ENCODE peak calls at places on chromosomes 6 and 20, in nine cellular contexts. One of them, this sample, is unnamed.

GRCh38 chr6:132143258-132143657 is 192.1 kb upstream of the CCN2 start:
- DNase-seq in NCI-H82: no peak
- DNase-seq in tibial nerve: no peak
- DNase-seq in fibroblast of the conjunctiva: no peak
- DNase-seq in lower lobe of right lung: no peak
- DNase-seq in HCEC 1CT: no peak
- DNase-seq in caudate nucleus: no peak
- DNase-seq in Right ventricle myocardium inferior: no peak
- DNase-seq in mucosa of gallbladder: no peak
- DNase-seq in this sample: no peak

GRCh38 chr20:39885975-39886649 is 802.9 kb downstream of the MAFB start:
- DNase-seq in Right ventricle myocardium inferior: peak; percentile 81
- DNase-seq in lower lobe of right lung: peak; percentile 55
- DNase-seq in HCEC 1CT: no peak
- DNase-seq in NCI-H82: peak; percentile 87
- DNase-seq in caudate nucleus: no peak
- DNase-seq in tibial nerve: peak; percentile 94
- DNase-seq in mucosa of gallbladder: peak; percentile 68
- DNase-seq in fibroblast of the conjunctiva: peak; percentile 75
- DNase-seq in this sample: peak; percentile 58

GRCh38 chr6:41291717-41292116 is 5.2 kb upstream of the TREM1 start:
- DNase-seq in HCEC 1CT: no peak
- DNase-seq in caudate nucleus: no peak
- DNase-seq in Right ventricle myocardium inferior: no peak
- DNase-seq in fibroblast of the conjunctiva: no peak
- DNase-seq in tibial nerve: no peak
- DNase-seq in lower lobe of right lung: no peak
- DNase-seq in NCI-H82: no peak
- DNase-seq in mucosa of gallbladder: no peak
- DNase-seq in this sample: no peak

GRCh38 chr6:115570326-115570725 is 490.4 kb downstream of the FRK start:
- DNase-seq in HCEC 1CT: peak; percentile 2
- DNase-seq in lower lobe of right lung: no peak
- DNase-seq in tibial nerve: no peak
- DNase-seq in mucosa of gallbladder: no peak
- DNase-seq in fibroblast of the conjunctiva: no peak
- DNase-seq in caudate nucleus: no peak
- DNase-seq in Right ventricle myocardium inferior: no peak
- DNase-seq in NCI-H82: no peak
- DNase-seq in this sample: no peak

GRCh38 chr20:6583134-6583738 is 184.2 kb upstream of the BMP2 start:
- DNase-seq in lower lobe of right lung: peak; percentile 51
- DNase-seq in HCEC 1CT: peak; percentile 64
- DNase-seq in fibroblast of the conjunctiva: peak; percentile 31
- DNase-seq in Right ventricle myocardium inferior: peak; percentile 62
- DNase-seq in mucosa of gallbladder: peak; percentile 32
- DNase-seq in NCI-H82: peak; percentile 73
- DNase-seq in tibial nerve: peak; percentile 56
- DNase-seq in caudate nucleus: no peak
- DNase-seq in this sample: peak; percentile 80

GRCh38 chr20:61696181-61696735 is 369.4 kb downstream of the TAF4 start:
- DNase-seq in tibial nerve: no peak
- DNase-seq in fibroblast of the conjunctiva: no peak
- DNase-seq in mucosa of gallbladder: no peak
- DNase-seq in Right ventricle myocardium inferior: peak; percentile 18
- DNase-seq in HCEC 1CT: no peak
- DNase-seq in NCI-H82: no peak
- DNase-seq in caudate nucleus: no peak
- DNase-seq in lower lobe of right lung: peak; percentile 28
- DNase-seq in this sample: no peak

GRCh38 chr20:37886851-37887297 is 16.1 kb upstream of the VSTM2L start:
- DNase-seq in Right ventricle myocardium inferior: no peak
- DNase-seq in fibroblast of the conjunctiva: no peak
- DNase-seq in lower lobe of right lung: peak; percentile 58
- DNase-seq in tibial nerve: no peak
- DNase-seq in NCI-H82: no peak
- DNase-seq in mucosa of gallbladder: no peak
- DNase-seq in caudate nucleus: no peak
- DNase-seq in HCEC 1CT: peak; percentile 9
- DNase-seq in this sample: no peak

GRCh38 chr6:154683756-154684523 is 49.3 kb upstream of the SCAF8 start:
- DNase-seq in tibial nerve: no peak
- DNase-seq in Right ventricle myocardium inferior: no peak
- DNase-seq in fibroblast of the conjunctiva: no peak
- DNase-seq in caudate nucleus: no peak
- DNase-seq in NCI-H82: no peak
- DNase-seq in mucosa of gallbladder: no peak
- DNase-seq in lower lobe of right lung: no peak
- DNase-seq in HCEC 1CT: peak; percentile 42
- DNase-seq in this sample: peak; percentile 10

GRCh38 chr6:31826793-31827285 is 699 bp upstream of the HSPA1B start:
- DNase-seq in NCI-H82: peak; percentile 83
- DNase-seq in caudate nucleus: no peak
- DNase-seq in fibroblast of the conjunctiva: peak; percentile 92
- DNase-seq in Right ventricle myocardium inferior: peak; percentile 93
- DNase-seq in tibial nerve: peak; percentile 88
- DNase-seq in mucosa of gallbladder: peak; percentile 88
- DNase-seq in lower lobe of right lung: peak; percentile 91
- DNase-seq in HCEC 1CT: peak; percentile 87
- DNase-seq in this sample: peak; percentile 87

GRCh38 chr20:54015496-54015895 is 54.9 kb downstream of the BCAS1 start:
- DNase-seq in NCI-H82: peak; percentile 72
- DNase-seq in HCEC 1CT: no peak
- DNase-seq in tibial nerve: no peak
- DNase-seq in Right ventricle myocardium inferior: no peak
- DNase-seq in mucosa of gallbladder: no peak
- DNase-seq in fibroblast of the conjunctiva: no peak
- DNase-seq in caudate nucleus: no peak
- DNase-seq in lower lobe of right lung: no peak
- DNase-seq in this sample: no peak

GRCh38 chr6:25229671-25230321 is 49.4 kb upstream of the CARMIL1 start:
- DNase-seq in NCI-H82: no peak
- DNase-seq in lower lobe of right lung: no peak
- DNase-seq in mucosa of gallbladder: no peak
- DNase-seq in HCEC 1CT: peak; percentile 81
- DNase-seq in Right ventricle myocardium inferior: no peak
- DNase-seq in fibroblast of the conjunctiva: peak; percentile 55
- DNase-seq in tibial nerve: no peak
- DNase-seq in caudate nucleus: no peak
- DNase-seq in this sample: no peak

GRCh38 chr6:149218471-149218870 is 99.0 kb upstream of the TAB2 start:
- DNase-seq in mucosa of gallbladder: no peak
- DNase-seq in lower lobe of right lung: no peak
- DNase-seq in tibial nerve: no peak
- DNase-seq in Right ventricle myocardium inferior: no peak
- DNase-seq in fibroblast of the conjunctiva: no peak
- DNase-seq in NCI-H82: no peak
- DNase-seq in caudate nucleus: no peak
- DNase-seq in HCEC 1CT: no peak
- DNase-seq in this sample: no peak

GRCh38 chr6:30898750-30899360 is 9.2 kb upstream of the GTF2H4 start:
- DNase-seq in fibroblast of the conjunctiva: no peak
- DNase-seq in tibial nerve: no peak
- DNase-seq in NCI-H82: no peak
- DNase-seq in mucosa of gallbladder: no peak
- DNase-seq in caudate nucleus: no peak
- DNase-seq in Right ventricle myocardium inferior: no peak
- DNase-seq in HCEC 1CT: no peak
- DNase-seq in lower lobe of right lung: peak; percentile 36
- DNase-seq in this sample: no peak

GRCh38 chr6:146913842-146914562 is 290.2 kb upstream of the STXBP5 start:
- DNase-seq in fibroblast of the conjunctiva: peak; percentile 99
- DNase-seq in mucosa of gallbladder: peak; percentile 83
- DNase-seq in tibial nerve: peak; percentile 36
- DNase-seq in Right ventricle myocardium inferior: peak; percentile 79
- DNase-seq in lower lobe of right lung: peak; percentile 75
- DNase-seq in HCEC 1CT: peak; percentile 97
- DNase-seq in NCI-H82: no peak
- DNase-seq in caudate nucleus: no peak
- DNase-seq in this sample: no peak

GRCh38 chr20:51037499-51038110 is 14.7 kb upstream of the KCNG1 start:
- DNase-seq in NCI-H82: no peak
- DNase-seq in HCEC 1CT: no peak
- DNase-seq in tibial nerve: no peak
- DNase-seq in lower lobe of right lung: no peak
- DNase-seq in mucosa of gallbladder: no peak
- DNase-seq in caudate nucleus: no peak
- DNase-seq in fibroblast of the conjunctiva: no peak
- DNase-seq in Right ventricle myocardium inferior: no peak
- DNase-seq in this sample: peak; percentile 52

GRCh38 chr6:15962449-15962764 is 166.5 kb upstream of the MYLIP start:
- DNase-seq in Right ventricle myocardium inferior: no peak
- DNase-seq in fibroblast of the conjunctiva: peak; percentile 29
- DNase-seq in lower lobe of right lung: no peak
- DNase-seq in HCEC 1CT: peak; percentile 49
- DNase-seq in tibial nerve: no peak
- DNase-seq in caudate nucleus: no peak
- DNase-seq in NCI-H82: no peak
- DNase-seq in mucosa of gallbladder: no peak
- DNase-seq in this sample: peak; percentile 28

This sample was measured in NCI-H69.